ENCODE peak calls at places on chromosomes 3 and 15, in four cellular contexts. M is posterior cingulate gyrus, R is kidney epithelial cell, Z is HFF-Myc. F is an unnamed sample.

GRCh38 chr3:66312039-66312438 is 91.2 kb downstream of the SLC25A26 start:
- DNase-seq in M (no peak), R (no peak), Z (no peak), F (no peak)

GRCh38 chr15:100919481-100920405 is 586 bp downstream of the LRRK1 start:
- DNase-seq in M (no peak), R (no peak), Z (no peak), F (no peak)

GRCh38 chr3:99498544-99499234 is 139.7 kb upstream of the COL8A1 start:
- DNase-seq in M (no peak), R (no peak), Z (no peak), F (no peak)

GRCh38 chr15:100111103-100112060 is 230.4 kb downstream of the ADAMTS17 start:
- DNase-seq in M (no peak), R (peak; percentile 44), Z (peak; percentile 56), F (peak; percentile 1)

GRCh38 chr3:112966633-112967032 is 8.3 kb downstream of the CD200R1 start:
- DNase-seq in M (no peak), R (no peak), Z (no peak), F (no peak)

GRCh38 chr3:50336452-50337174 is 4.0 kb downstream of the RASSF1 start:
- DNase-seq in M (no peak), R (no peak), Z (no peak), F (no peak)

GRCh38 chr3:65950340-65951326 is 88.1 kb downstream of the MAGI1 start:
- DNase-seq in M (no peak), R (no peak), Z (no peak), F (no peak)

GRCh38 chr3:188796122-188796631 is 375.6 kb upstream of the TPRG1 start:
- DNase-seq in M (no peak), R (no peak), Z (peak; percentile 39), F (no peak)

GRCh38 chr3:15783361-15783969 is 14.3 kb downstream of the ANKRD28 start:
- DNase-seq in M (no peak), R (no peak), Z (no peak), F (no peak)

GRCh38 chr3:172666181-172666872 is 44.5 kb downstream of the NCEH1 start:
- DNase-seq in M (no peak), R (no peak), Z (no peak), F (no peak)

GRCh38 chr15:23033979-23034378 is 5.4 kb downstream of the TUBGCP5 start:
- DNase-seq in M (no peak), R (no peak), Z (no peak), F (no peak)

GRCh38 chr15:68517285-68517711 is 61.5 kb upstream of the CORO2B start:
- DNase-seq in M (no peak), R (no peak), Z (no peak), F (no peak)

GRCh38 chr3:73500321-73500720 is 124.4 kb downstream of the PDZRN3 start:
- DNase-seq in M (no peak), R (no peak), Z (no peak), F (no peak)

F was measured in epithelial cell of proximal tubule.